ENCODE peak calls at places on chromosome 6, in ten cellular contexts. I is uterus, W is cardiac fibroblast, Q is fibroblast of the aortic adventitia, O is IMR-90, C is GM20000, P is PC-3, X is AG09319, V is testis, G is pancreas. B is an unnamed sample.

GRCh38 chr6:43883698-43884659 is 114.0 kb downstream of the VEGFA start:
- DNase-seq in V (no peak), I (no peak), C (peak; percentile 68), W (peak; percentile 25), P (no peak), G (peak; percentile 62), Q (peak; percentile 28), X (no peak), O (no peak), B (no peak)

GRCh38 chr6:25360611-25361010 is 81.4 kb downstream of the CARMIL1 start:
- DNase-seq in I (no peak), G (no peak), W (peak; percentile 74), C (no peak), P (peak; percentile 17), Q (peak; percentile 91), X (no peak), V (no peak), O (peak; percentile 45), B (peak; percentile 37)

GRCh38 chr6:82045965-82046756 is 201.4 kb downstream of the IBTK start:
- DNase-seq in V (no peak), I (no peak), P (peak; percentile 14), C (no peak), X (peak; percentile 36), G (no peak), O (peak; percentile 87), Q (peak; percentile 77), W (peak; percentile 51), B (peak; percentile 85)

GRCh38 chr6:102853249-102853955 is 1459.9 kb downstream of the GRIK2 start:
- DNase-seq in W (no peak), V (no peak), I (no peak), X (no peak), G (no peak), P (peak; percentile 39), C (no peak), Q (no peak), O (no peak), B (no peak)

GRCh38 chr6:33428219-33428890 is 8.5 kb downstream of the SYNGAP1 start:
- DNase-seq in V (no peak), C (peak; percentile 66), G (no peak), O (no peak), P (peak; percentile 61), X (no peak), W (peak; percentile 26), Q (no peak), I (no peak), B (no peak)

GRCh38 chr6:81023007-81023582 is 729.4 kb downstream of the TENT5A start:
- DNase-seq in C (no peak), G (no peak), W (no peak), V (no peak), O (peak; percentile 2), I (no peak), Q (no peak), X (no peak), P (peak; percentile 30), B (peak; percentile 7)

GRCh38 chr6:36928547-36928918 is 26.0 kb upstream of the PI16 start:
- DNase-seq in X (no peak), Q (no peak), O (no peak), P (no peak), W (no peak), C (no peak), I (no peak), G (no peak), V (no peak), B (no peak)

GRCh38 chr6:26251354-26252081 is 113.5 kb upstream of the BTN3A2 start:
- DNase-seq in O (peak; percentile 95), I (peak; percentile 50), C (peak; percentile 72), V (peak; percentile 76), P (peak; percentile 78), W (peak; percentile 95), Q (peak; percentile 93), G (peak; percentile 28), X (peak; percentile 67), B (peak; percentile 95)

GRCh38 chr6:158818580-158819212 is 472 bp downstream of the EZR start:
- DNase-seq in Q (peak; percentile 58), O (peak; percentile 65), C (peak; percentile 86), P (peak; percentile 38), I (peak; percentile 48), G (peak; percentile 78), X (no peak), V (peak; percentile 58), W (peak; percentile 65), B (peak; percentile 71)

GRCh38 chr6:31246051-31246495 is 25.8 kb downstream of the HLA-C start:
- DNase-seq in Q (peak; percentile 39), C (no peak), G (peak; percentile 20), P (peak; percentile 95), O (peak; percentile 84), V (no peak), X (peak; percentile 25), I (no peak), W (peak; percentile 43), B (peak; percentile 85)

GRCh38 chr6:20058912-20059311 is 153.4 kb downstream of the MBOAT1 start:
- DNase-seq in Q (no peak), W (no peak), P (no peak), I (no peak), V (no peak), O (no peak), G (no peak), X (no peak), C (no peak), B (peak; percentile 2)

GRCh38 chr6:144094731-144095133 is 641 bp downstream of the SF3B5 start:
- DNase-seq in V (no peak), C (no peak), I (no peak), O (no peak), W (no peak), Q (no peak), P (no peak), G (no peak), X (no peak), B (no peak)

GRCh38 chr6:22218410-22218809 is 78.4 kb downstream of the PRL start:
- DNase-seq in V (no peak), P (no peak), G (no peak), Q (no peak), X (no peak), I (no peak), C (no peak), W (no peak), O (no peak), B (no peak)
- TF ChIP-seq CTCF in V (no peak), P (no peak), G (no peak), Q (no peak), X (no peak), I (no peak), C (no peak), W (no peak), O (no peak), B (no peak)

GRCh38 chr6:121794630-121795029 is 359.2 kb downstream of the GJA1 start:
- DNase-seq in W (peak; percentile 76), P (peak; percentile 74), G (no peak), X (peak; percentile 66), O (peak; percentile 97), Q (peak; percentile 88), V (no peak), C (no peak), I (no peak), B (peak; percentile 94)

DNA sequence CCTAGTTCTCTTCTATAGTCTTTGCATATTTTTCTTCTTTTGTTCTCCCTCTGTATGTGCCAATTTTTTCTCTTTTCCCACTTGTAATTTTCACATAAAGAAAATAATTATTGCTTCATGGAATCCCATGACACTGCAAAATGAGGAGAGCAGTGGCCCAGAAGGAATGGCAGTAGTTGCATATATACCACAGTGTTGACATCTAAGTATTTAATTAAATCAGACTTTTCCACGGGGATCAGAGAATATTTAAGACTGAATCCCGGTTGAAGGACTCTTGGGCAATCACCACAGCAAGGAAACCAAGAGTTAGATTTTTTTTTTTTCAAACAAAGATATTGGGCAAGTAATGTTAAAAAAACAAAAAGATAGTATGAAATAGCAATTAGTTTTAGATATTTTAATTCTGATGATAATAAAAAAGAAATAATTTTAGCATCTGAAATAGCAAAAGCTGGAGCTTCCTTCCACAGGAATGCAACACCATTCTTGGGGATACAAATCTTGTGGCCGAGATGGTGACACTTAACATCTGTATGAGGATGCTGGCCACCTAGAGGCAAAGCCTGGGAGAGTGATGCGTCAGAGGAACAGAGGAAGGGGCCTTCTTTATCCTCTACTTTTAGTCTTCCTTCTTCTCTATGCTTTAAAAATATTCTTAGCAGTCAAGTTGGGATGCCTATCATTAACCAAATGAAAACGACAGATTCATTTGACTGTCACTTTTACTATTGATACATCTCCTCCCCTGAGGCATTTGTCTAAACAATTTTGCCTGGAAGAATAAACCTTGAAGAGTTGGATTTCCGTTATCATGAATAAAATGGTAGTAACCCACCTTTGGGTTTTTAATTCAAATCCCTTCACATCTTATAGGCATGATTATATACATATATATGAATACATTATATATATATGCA is 356.2 kb downstream of the GJA1 start:
- DNase-seq in P (peak; percentile 8), Q (no peak), X (no peak), C (no peak), V (no peak), G (no peak), W (peak; percentile 83), O (no peak), I (no peak), B (peak; percentile 46)
- TF ChIP-seq CTCF in P (no peak), Q (no peak), X (no peak), C (no peak), V (no peak), G (no peak), W (peak; percentile 27), O (no peak), I (no peak), B (peak; percentile 33)

DNA sequence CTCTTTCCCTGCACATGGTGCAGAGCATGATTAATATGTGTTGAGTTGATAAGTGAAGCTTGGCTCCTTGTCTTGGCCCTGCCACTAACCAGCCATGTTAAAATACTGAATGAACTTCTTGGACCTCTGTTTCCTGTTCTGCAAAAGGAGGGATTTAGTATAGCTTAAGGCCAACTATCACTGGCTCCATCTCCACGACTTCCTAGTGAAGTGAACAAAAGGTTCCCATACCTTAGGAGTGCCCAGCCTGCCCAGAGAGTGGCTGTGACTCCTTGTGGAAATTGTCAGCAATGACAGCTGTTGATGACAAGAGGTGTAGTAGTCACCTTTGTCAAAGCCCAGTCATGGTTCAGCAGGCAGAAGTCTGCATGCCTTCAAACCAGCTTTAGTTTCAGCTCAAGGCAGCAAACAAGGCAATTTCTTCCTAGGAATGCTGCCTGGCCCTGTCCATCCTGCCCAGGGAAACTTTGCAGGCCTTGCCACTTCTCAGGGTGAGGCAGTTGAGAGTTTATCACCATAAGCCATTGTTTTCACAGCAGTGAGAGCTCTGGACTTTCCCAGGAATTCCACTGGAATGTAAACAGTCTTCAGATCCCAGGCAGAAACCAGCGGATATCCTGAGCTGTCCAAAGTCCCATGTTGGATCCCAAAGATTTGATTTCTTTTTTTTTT is 169.7 kb upstream of the TNFAIP3 start:
- DNase-seq in X (no peak), Q (peak; percentile 94), G (peak; percentile 77), C (no peak), O (peak; percentile 84), I (no peak), W (peak; percentile 75), P (peak; percentile 17), V (no peak), B (no peak)
- TF ChIP-seq CTCF in X (no peak), Q (no peak), G (no peak), C (no peak), O (no peak), I (no peak), W (no peak), P (no peak), V (no peak), B (no peak)

DNA sequence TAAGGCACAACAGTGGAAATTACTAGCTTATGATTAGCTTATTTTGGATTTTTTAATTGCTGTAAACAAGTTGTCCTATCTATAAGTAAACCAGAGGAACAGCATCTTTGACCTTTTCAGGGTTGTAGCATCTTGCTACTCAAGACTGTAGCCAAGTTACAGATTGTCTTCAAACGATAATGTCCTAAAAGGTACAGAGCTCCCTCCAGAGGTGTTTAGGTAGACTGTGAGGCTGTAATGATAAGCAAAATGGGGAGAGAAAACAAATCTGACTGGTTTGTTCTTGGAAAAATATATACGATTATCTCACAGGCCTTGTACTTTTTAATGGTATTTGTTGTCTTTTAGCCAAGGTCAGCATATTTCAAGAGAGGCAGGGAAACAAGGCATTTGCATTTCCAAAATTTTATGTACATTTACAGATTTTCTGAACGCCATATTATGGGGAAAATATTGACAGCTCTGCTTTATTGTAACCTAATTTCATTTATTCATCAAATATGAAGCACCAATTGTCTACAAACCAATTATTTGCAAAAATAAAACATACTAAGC is 273.4 kb downstream of the MEI4 start:
- DNase-seq in O (no peak), X (no peak), C (no peak), Q (no peak), G (no peak), P (peak; percentile 1), I (no peak), V (no peak), W (no peak), B (peak; percentile 70)
- TF ChIP-seq CTCF in O (no peak), X (no peak), C (no peak), Q (no peak), G (no peak), P (peak; percentile 24), I (no peak), V (no peak), W (no peak), B (peak; percentile 62)